ENCODE peak calls at places on chromosomes 4 and X, in four cellular contexts. E is H9, B is IMR-90, O is MCF 10A. Z is an unnamed sample.

GRCh38 chr4:118286685-118287084 is 66.1 kb downstream of the PRSS12 start:
- DNase-seq in E (no peak), B (no peak), O (peak; percentile 56), Z (no peak)

GRCh38 chr4:71864380-71864779 is 80.5 kb upstream of the GC start:
- DNase-seq in E (no peak), B (no peak), O (no peak), Z (no peak)

GRCh38 chr4:86178216-86178615 is 181.6 kb downstream of the MAPK10 start:
- DNase-seq in E (no peak), B (peak; percentile 32), O (no peak), Z (no peak)

GRCh38 chr4:65391382-65391781 is 278.9 kb downstream of the EPHA5 start:
- DNase-seq in E (no peak), B (no peak), O (no peak), Z (no peak)

GRCh38 chr4:26081795-26082498 is 167.9 kb downstream of the SMIM20 start:
- DNase-seq in E (no peak), B (peak; percentile 52), O (peak; percentile 69), Z (peak; percentile 34)

GRCh38 chr4:186500721-186501304 is 54.6 kb downstream of the MTNR1A start:
- DNase-seq in E (peak; percentile 36), B (peak; percentile 1), O (no peak), Z (no peak)

GRCh38 chr4:5448286-5448685 is 260.1 kb downstream of the EVC2 start:
- DNase-seq in E (no peak), B (no peak), O (no peak), Z (no peak)

GRCh38 chrX:94942603-94943002 is 1268.6 kb downstream of the FAM133A start:
- DNase-seq in E (no peak), B (no peak), O (no peak), Z (no peak)

GRCh38 chr4:6153874-6154273 is 46.5 kb downstream of the JAKMIP1 start:
- DNase-seq in E (no peak), B (no peak), O (no peak), Z (no peak)

GRCh38 chr4:11529625-11530201 is 101.0 kb upstream of the HS3ST1 start:
- DNase-seq in E (no peak), B (peak; percentile 89), O (peak; percentile 58), Z (no peak)

GRCh38 chrX:11953615-11954014 is 184.7 kb upstream of the FRMPD4 start:
- DNase-seq in E (no peak), B (peak; percentile 86), O (no peak), Z (peak; percentile 77)

GRCh38 chrX:72340572-72340971 is 34.9 kb upstream of the CITED1 start:
- DNase-seq in E (no peak), B (no peak), O (no peak), Z (no peak)

GRCh38 chrX:111041018-111041462 is 55.0 kb upstream of the PAK3 start:
- DNase-seq in E (no peak), B (peak; percentile 90), O (peak; percentile 92), Z (no peak)

GRCh38 chr4:147481577-147482109 is 746 bp downstream of the EDNRA start:
- DNase-seq in E (peak; percentile 37), B (no peak), O (no peak), Z (no peak)

GRCh38 chr4:112517067-112517588 is 1.1 kb upstream of the NEUROG2 start:
- DNase-seq in E (peak; percentile 64), B (no peak), O (no peak), Z (no peak)

GRCh38 chr4:25440478-25441030 is 63.5 kb downstream of the ANAPC4 start:
- DNase-seq in E (no peak), B (no peak), O (no peak), Z (no peak)

GRCh38 chrX:148043456-148043855 is 62.3 kb downstream of the FMR1NB start:
- DNase-seq in E (no peak), B (peak; percentile 4), O (peak; percentile 63), Z (peak; percentile 17)

GRCh38 chrX:133668225-133668931 is 253.1 kb upstream of the GPC4 start:
- DNase-seq in E (no peak), B (no peak), O (peak; percentile 15), Z (no peak)

GRCh38 chr4:153988446-153988845 is 199.6 kb upstream of the SFRP2 start:
- DNase-seq in E (no peak), B (no peak), O (no peak), Z (peak; percentile 20)

GRCh38 chr4:157739237-157739636 is 433.6 kb downstream of the GASK1B start:
- DNase-seq in E (no peak), B (no peak), O (peak; percentile 72), Z (no peak)

GRCh38 chr4:119517361-119518229 is 111.0 kb downstream of the PDE5A start:
- DNase-seq in E (no peak), B (peak; percentile 91), O (no peak), Z (peak; percentile 76)

GRCh38 chrX:54180403-54180802 is 2.7 kb downstream of the FAM120C start:
- DNase-seq in E (no peak), B (peak; percentile 58), O (no peak), Z (peak; percentile 1)

GRCh38 chr4:99157478-99157935 is 13.4 kb upstream of the ADH4 start:
- DNase-seq in E (no peak), B (no peak), O (no peak), Z (no peak)

GRCh38 chr4:128353791-128354190 is 66.2 kb upstream of the PGRMC2 start:
- DNase-seq in E (no peak), B (peak; percentile 74), O (peak; percentile 4), Z (peak; percentile 44)

GRCh38 chr4:6225469-6225868 is 25.1 kb upstream of the JAKMIP1 start:
- DNase-seq in E (peak; percentile 62), B (peak; percentile 12), O (peak; percentile 58), Z (peak; percentile 1)

DNA sequence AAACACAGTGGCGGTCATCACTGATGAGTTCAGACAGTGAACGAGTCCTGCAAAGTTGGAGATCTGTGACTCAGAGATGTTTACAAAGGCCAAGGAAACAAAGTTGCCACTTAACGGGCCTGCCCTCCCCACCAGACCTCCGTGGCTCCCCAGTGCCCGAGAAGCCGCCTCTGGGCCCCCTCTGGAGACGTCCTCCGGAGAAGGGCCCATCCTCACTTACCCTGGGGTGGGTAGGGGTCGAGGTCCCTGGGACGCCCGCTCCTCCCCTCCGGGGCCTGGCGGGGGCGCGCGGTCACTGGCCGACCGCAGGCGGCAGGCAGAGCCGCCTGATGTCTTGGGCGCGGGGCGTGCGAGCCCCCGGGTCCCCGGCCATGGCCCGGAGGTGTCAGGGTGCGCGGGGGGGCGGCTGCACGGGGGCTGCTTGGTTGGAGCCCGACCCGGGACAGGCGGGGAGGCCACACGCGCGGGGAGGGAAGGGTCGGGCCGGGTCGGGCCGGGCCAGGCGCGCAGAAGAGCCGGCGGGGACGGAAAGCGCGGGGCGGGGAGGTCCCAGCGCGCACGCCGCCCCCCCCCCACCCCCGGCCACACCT is 590 bp downstream of the DHRSX start:
- DNase-seq in E (peak; percentile 57), B (peak; percentile 65), O (peak; percentile 45), Z (peak; percentile 50)
- TF ChIP-seq CTCF in E (peak; percentile 38), B (no peak), O (no peak), Z (peak; percentile 31)

DNA sequence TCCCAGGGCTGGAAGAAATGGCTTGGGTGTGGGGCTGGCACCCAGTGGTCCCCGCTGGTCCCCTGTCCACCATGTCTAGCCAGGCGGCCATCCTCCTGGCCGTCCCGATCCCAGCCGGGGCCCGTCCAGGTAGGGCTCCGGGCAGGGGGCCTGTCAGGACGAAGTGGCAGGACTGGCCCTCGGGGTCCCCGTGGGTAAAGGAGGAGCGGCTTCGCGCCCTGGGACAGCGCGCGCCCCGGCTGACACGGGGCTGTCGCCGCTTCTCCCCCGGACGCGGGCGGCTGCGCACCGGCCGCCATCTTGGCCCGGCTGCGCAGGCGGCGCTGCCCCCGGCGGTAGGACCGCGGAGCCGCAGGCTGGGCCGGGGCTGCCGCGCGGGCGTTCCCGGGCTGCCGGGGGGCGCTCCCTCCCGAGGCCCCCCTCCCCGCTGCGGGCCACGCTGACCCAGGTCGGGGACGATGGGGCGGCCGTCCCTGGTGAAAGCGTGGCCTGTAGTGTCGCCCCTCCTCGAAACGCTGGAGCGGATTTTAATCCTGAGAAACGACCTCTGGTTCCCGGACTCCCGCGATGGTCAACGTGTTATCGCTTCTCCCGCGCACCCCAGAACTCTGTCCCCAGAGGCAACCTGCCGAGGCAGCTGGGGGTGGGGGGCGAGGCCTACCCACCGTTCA is 60.4 kb upstream of the BCOR start:
- DNase-seq in E (peak; percentile 68), B (peak; percentile 17), O (no peak), Z (no peak)
- TF ChIP-seq CTCF in E (peak; percentile 35), B (peak; percentile 48), O (no peak), Z (peak; percentile 44)

GRCh38 chr4:175109933-175110332 is 191.8 kb downstream of the ADAM29 start:
- DNase-seq in E (peak; percentile 46), B (no peak), O (no peak), Z (no peak)
- TF ChIP-seq CTCF in E (peak; percentile 60), B (no peak), O (no peak), Z (no peak)

GRCh38 chrX:21991504-21991903 is 40.6 kb upstream of the PHEX start:
- DNase-seq in E (no peak), B (no peak), O (no peak), Z (no peak)

GRCh38 chrX:21990812-21991211 is 41.3 kb upstream of the PHEX start:
- DNase-seq in E (no peak), B (no peak), O (no peak), Z (no peak)

GRCh38 chrX:21989415-21989814 is 42.7 kb upstream of the PHEX start:
- DNase-seq in E (no peak), B (no peak), O (no peak), Z (no peak)

GRCh38 chrX:21996872-21997271 is 35.3 kb upstream of the PHEX start:
- DNase-seq in E (no peak), B (peak; percentile 84), O (peak; percentile 57), Z (no peak)

GRCh38 chrX:21993265-21993664 is 38.9 kb upstream of the PHEX start:
- DNase-seq in E (no peak), B (no peak), O (no peak), Z (no peak)
- TF ChIP-seq CTCF in E (no peak), B (no peak), O (no peak), Z (no peak)

GRCh38 chr4:3675251-3676115 is 90.7 kb upstream of the ADRA2C start:
- DNase-seq in E (peak; percentile 76), B (no peak), O (no peak), Z (no peak)
- TF ChIP-seq CTCF in E (peak; percentile 45), B (no peak), O (no peak), Z (no peak)

GRCh38 chr4:28842271-28842670 is 1877.9 kb upstream of the PCDH7 start:
- DNase-seq in E (no peak), B (no peak), O (no peak), Z (no peak)
- TF ChIP-seq CTCF in E (no peak), B (no peak), O (no peak), Z (no peak)

GRCh38 chr4:986949-987688 is at the start of gene IDUA:
- DNase-seq in E (peak; percentile 73), B (peak; percentile 53), O (peak; percentile 71), Z (peak; percentile 81)
- TF ChIP-seq CTCF in E (peak; percentile 52), B (peak; percentile 52), O (peak; percentile 40), Z (peak; percentile 75)

GRCh38 chrX:77342028-77342427 is 105.2 kb upstream of the FGF16 start:
- DNase-seq in E (no peak), B (no peak), O (no peak), Z (no peak)
- TF ChIP-seq CTCF in E (no peak), B (no peak), O (no peak), Z (no peak)